ENCODE peak calls at places on chromosome 12, in ten cellular contexts. One of them, this sample, is unnamed.

GRCh38 chr12:105334001-105334400 is 3.5 kb downstream of the C12orf75 start:
- DNase-seq in WERI-Rb-1: no peak
- DNase-seq in HL-60: no peak
- DNase-seq in iris pigment epithelial cell: peak
- DNase-seq in mesendoderm: no peak
- DNase-seq in stimulated activated CD4-positive, alpha-beta T cell treated with anti-CD3 and anti-CD28 coated beads, Interleukin-15, amount 100 ng/mL, for 24 hours: no peak
- DNase-seq in activated T-cell treated with anti-CD3 and anti-CD28 coated beads for 1 hour: no peak
- DNase-seq in foreskin fibroblast: peak
- DNase-seq in HEK293T: peak
- DNase-seq in Calu3: no peak
- DNase-seq in this sample: no peak

GRCh38 chr12:105590571-105590970 is 260.1 kb downstream of the C12orf75 start:
- DNase-seq in mesendoderm: no peak
- DNase-seq in HL-60: no peak
- DNase-seq in HEK293T: no peak
- DNase-seq in foreskin fibroblast: peak
- DNase-seq in stimulated activated CD4-positive, alpha-beta T cell treated with anti-CD3 and anti-CD28 coated beads, Interleukin-15, amount 100 ng/mL, for 24 hours: no peak
- DNase-seq in iris pigment epithelial cell: no peak
- DNase-seq in Calu3: no peak
- DNase-seq in WERI-Rb-1: no peak
- DNase-seq in activated T-cell treated with anti-CD3 and anti-CD28 coated beads for 1 hour: no peak
- DNase-seq in this sample: no peak

GRCh38 chr12:100229876-100230275 is 29.3 kb downstream of the ACTR6 start:
- DNase-seq in mesendoderm: peak
- DNase-seq in HEK293T: no peak
- DNase-seq in foreskin fibroblast: no peak
- DNase-seq in Calu3: peak
- DNase-seq in activated T-cell treated with anti-CD3 and anti-CD28 coated beads for 1 hour: no peak
- DNase-seq in HL-60: peak
- DNase-seq in stimulated activated CD4-positive, alpha-beta T cell treated with anti-CD3 and anti-CD28 coated beads, Interleukin-15, amount 100 ng/mL, for 24 hours: no peak
- DNase-seq in WERI-Rb-1: no peak
- DNase-seq in iris pigment epithelial cell: no peak
- DNase-seq in this sample: no peak

GRCh38 chr12:130960787-130961186 is 7.1 kb downstream of the ADGRD1 start:
- DNase-seq in WERI-Rb-1: no peak
- DNase-seq in stimulated activated CD4-positive, alpha-beta T cell treated with anti-CD3 and anti-CD28 coated beads, Interleukin-15, amount 100 ng/mL, for 24 hours: no peak
- DNase-seq in HEK293T: no peak
- DNase-seq in activated T-cell treated with anti-CD3 and anti-CD28 coated beads for 1 hour: no peak
- DNase-seq in Calu3: no peak
- DNase-seq in HL-60: no peak
- DNase-seq in iris pigment epithelial cell: no peak
- DNase-seq in foreskin fibroblast: no peak
- DNase-seq in mesendoderm: no peak
- DNase-seq in this sample: no peak

GRCh38 chr12:132319359-132319950 is 9.9 kb downstream of the GALNT9 start:
- DNase-seq in activated T-cell treated with anti-CD3 and anti-CD28 coated beads for 1 hour: no peak
- DNase-seq in stimulated activated CD4-positive, alpha-beta T cell treated with anti-CD3 and anti-CD28 coated beads, Interleukin-15, amount 100 ng/mL, for 24 hours: no peak
- DNase-seq in iris pigment epithelial cell: no peak
- DNase-seq in Calu3: no peak
- DNase-seq in foreskin fibroblast: no peak
- DNase-seq in mesendoderm: no peak
- DNase-seq in HEK293T: no peak
- DNase-seq in WERI-Rb-1: no peak
- DNase-seq in HL-60: no peak
- DNase-seq in this sample: peak

GRCh38 chr12:52004042-52004648 is 2.6 kb upstream of the TAMALIN start:
- DNase-seq in Calu3: peak
- DNase-seq in WERI-Rb-1: peak
- DNase-seq in mesendoderm: peak
- DNase-seq in stimulated activated CD4-positive, alpha-beta T cell treated with anti-CD3 and anti-CD28 coated beads, Interleukin-15, amount 100 ng/mL, for 24 hours: no peak
- DNase-seq in iris pigment epithelial cell: peak
- DNase-seq in HL-60: peak
- DNase-seq in foreskin fibroblast: peak
- DNase-seq in activated T-cell treated with anti-CD3 and anti-CD28 coated beads for 1 hour: no peak
- DNase-seq in HEK293T: peak
- DNase-seq in this sample: peak

GRCh38 chr12:27104546-27104945 is 22.2 kb upstream of the C12orf71 start:
- DNase-seq in activated T-cell treated with anti-CD3 and anti-CD28 coated beads for 1 hour: no peak
- DNase-seq in Calu3: no peak
- DNase-seq in WERI-Rb-1: no peak
- DNase-seq in HL-60: no peak
- DNase-seq in HEK293T: no peak
- DNase-seq in iris pigment epithelial cell: peak
- DNase-seq in mesendoderm: no peak
- DNase-seq in foreskin fibroblast: no peak
- DNase-seq in stimulated activated CD4-positive, alpha-beta T cell treated with anti-CD3 and anti-CD28 coated beads, Interleukin-15, amount 100 ng/mL, for 24 hours: no peak
- DNase-seq in this sample: no peak

GRCh38 chr12:74066476-74066875 is 471.2 kb upstream of the ATXN7L3B start:
- DNase-seq in HEK293T: no peak
- DNase-seq in activated T-cell treated with anti-CD3 and anti-CD28 coated beads for 1 hour: no peak
- DNase-seq in foreskin fibroblast: no peak
- DNase-seq in mesendoderm: no peak
- DNase-seq in iris pigment epithelial cell: peak
- DNase-seq in HL-60: no peak
- DNase-seq in stimulated activated CD4-positive, alpha-beta T cell treated with anti-CD3 and anti-CD28 coated beads, Interleukin-15, amount 100 ng/mL, for 24 hours: no peak
- DNase-seq in WERI-Rb-1: no peak
- DNase-seq in Calu3: no peak
- DNase-seq in this sample: no peak

GRCh38 chr12:110661337-110661972 is 27.5 kb downstream of the HVCN1 start:
- DNase-seq in stimulated activated CD4-positive, alpha-beta T cell treated with anti-CD3 and anti-CD28 coated beads, Interleukin-15, amount 100 ng/mL, for 24 hours: peak
- DNase-seq in Calu3: no peak
- DNase-seq in iris pigment epithelial cell: no peak
- DNase-seq in activated T-cell treated with anti-CD3 and anti-CD28 coated beads for 1 hour: peak
- DNase-seq in foreskin fibroblast: no peak
- DNase-seq in HL-60: no peak
- DNase-seq in mesendoderm: no peak
- DNase-seq in WERI-Rb-1: no peak
- DNase-seq in HEK293T: no peak
- DNase-seq in this sample: no peak

GRCh38 chr12:54479421-54479820 is 6.0 kb upstream of the GTSF1 start:
- DNase-seq in mesendoderm: no peak
- DNase-seq in stimulated activated CD4-positive, alpha-beta T cell treated with anti-CD3 and anti-CD28 coated beads, Interleukin-15, amount 100 ng/mL, for 24 hours: no peak
- DNase-seq in activated T-cell treated with anti-CD3 and anti-CD28 coated beads for 1 hour: no peak
- DNase-seq in HL-60: no peak
- DNase-seq in Calu3: no peak
- DNase-seq in HEK293T: no peak
- DNase-seq in iris pigment epithelial cell: peak
- DNase-seq in foreskin fibroblast: peak
- DNase-seq in WERI-Rb-1: no peak
- DNase-seq in this sample: no peak

GRCh38 chr12:18313316-18313715 is 52.0 kb downstream of the PIK3C2G start:
- DNase-seq in HEK293T: no peak
- DNase-seq in HL-60: no peak
- DNase-seq in stimulated activated CD4-positive, alpha-beta T cell treated with anti-CD3 and anti-CD28 coated beads, Interleukin-15, amount 100 ng/mL, for 24 hours: no peak
- DNase-seq in activated T-cell treated with anti-CD3 and anti-CD28 coated beads for 1 hour: no peak
- DNase-seq in mesendoderm: no peak
- DNase-seq in foreskin fibroblast: no peak
- DNase-seq in Calu3: no peak
- DNase-seq in iris pigment epithelial cell: no peak
- DNase-seq in WERI-Rb-1: no peak
- DNase-seq in this sample: no peak

GRCh38 chr12:59652098-59652497 is 56.3 kb downstream of the SLC16A7 start:
- DNase-seq in Calu3: no peak
- DNase-seq in mesendoderm: no peak
- DNase-seq in iris pigment epithelial cell: no peak
- DNase-seq in activated T-cell treated with anti-CD3 and anti-CD28 coated beads for 1 hour: no peak
- DNase-seq in HEK293T: no peak
- DNase-seq in foreskin fibroblast: no peak
- DNase-seq in stimulated activated CD4-positive, alpha-beta T cell treated with anti-CD3 and anti-CD28 coated beads, Interleukin-15, amount 100 ng/mL, for 24 hours: no peak
- DNase-seq in HL-60: no peak
- DNase-seq in WERI-Rb-1: no peak
- DNase-seq in this sample: no peak

GRCh38 chr12:106084048-106084671 is 54.6 kb downstream of the NUAK1 start:
- DNase-seq in iris pigment epithelial cell: peak
- DNase-seq in HL-60: no peak
- DNase-seq in stimulated activated CD4-positive, alpha-beta T cell treated with anti-CD3 and anti-CD28 coated beads, Interleukin-15, amount 100 ng/mL, for 24 hours: no peak
- DNase-seq in Calu3: no peak
- DNase-seq in activated T-cell treated with anti-CD3 and anti-CD28 coated beads for 1 hour: no peak
- DNase-seq in foreskin fibroblast: peak
- DNase-seq in mesendoderm: peak
- DNase-seq in WERI-Rb-1: no peak
- DNase-seq in HEK293T: peak
- DNase-seq in this sample: no peak

GRCh38 chr12:13061377-13061776 is 17.2 kb downstream of the FAM234B start:
- DNase-seq in foreskin fibroblast: no peak
- DNase-seq in stimulated activated CD4-positive, alpha-beta T cell treated with anti-CD3 and anti-CD28 coated beads, Interleukin-15, amount 100 ng/mL, for 24 hours: no peak
- DNase-seq in activated T-cell treated with anti-CD3 and anti-CD28 coated beads for 1 hour: no peak
- DNase-seq in iris pigment epithelial cell: no peak
- DNase-seq in mesendoderm: peak
- DNase-seq in HEK293T: no peak
- DNase-seq in Calu3: no peak
- DNase-seq in HL-60: no peak
- DNase-seq in WERI-Rb-1: no peak
- DNase-seq in this sample: no peak

GRCh38 chr12:66647034-66647691 is 31.7 kb downstream of the GRIP1 start:
- DNase-seq in Calu3: peak
- DNase-seq in stimulated activated CD4-positive, alpha-beta T cell treated with anti-CD3 and anti-CD28 coated beads, Interleukin-15, amount 100 ng/mL, for 24 hours: no peak
- DNase-seq in activated T-cell treated with anti-CD3 and anti-CD28 coated beads for 1 hour: no peak
- DNase-seq in iris pigment epithelial cell: peak
- DNase-seq in HL-60: no peak
- DNase-seq in HEK293T: no peak
- DNase-seq in foreskin fibroblast: peak
- DNase-seq in WERI-Rb-1: no peak
- DNase-seq in mesendoderm: no peak
- DNase-seq in this sample: no peak

GRCh38 chr12:132376464-132376830 is 47.1 kb upstream of the GALNT9 start:
- DNase-seq in Calu3: no peak
- DNase-seq in mesendoderm: no peak
- DNase-seq in foreskin fibroblast: no peak
- DNase-seq in HEK293T: no peak
- DNase-seq in WERI-Rb-1: no peak
- DNase-seq in activated T-cell treated with anti-CD3 and anti-CD28 coated beads for 1 hour: no peak
- DNase-seq in stimulated activated CD4-positive, alpha-beta T cell treated with anti-CD3 and anti-CD28 coated beads, Interleukin-15, amount 100 ng/mL, for 24 hours: no peak
- DNase-seq in iris pigment epithelial cell: no peak
- DNase-seq in HL-60: no peak
- DNase-seq in this sample: no peak